ENCODE peak calls at places on chromosomes 7 and 10, in six cellular contexts. One of them, this sample, is unnamed.

GRCh38 chr7:121219031-121219430 is 109.8 kb upstream of the WNT16 start:
- DNase-seq in H1: no peak
- DNase-seq in A549: no peak
- DNase-seq in HepG2: no peak
- DNase-seq in SK-N-SH: no peak
- DNase-seq in GM12878: no peak
- DNase-seq in this sample: no peak

GRCh38 chr7:14197280-14197679 is 207.8 kb upstream of the ETV1 start:
- DNase-seq in H1: no peak
- DNase-seq in A549: no peak
- DNase-seq in HepG2: no peak
- DNase-seq in SK-N-SH: no peak
- DNase-seq in GM12878: no peak
- DNase-seq in this sample: no peak

GRCh38 chr10:21260060-21260792 is 265.3 kb downstream of the SKIDA1 start:
- DNase-seq in H1: no peak
- DNase-seq in A549: no peak
- DNase-seq in HepG2: no peak
- DNase-seq in SK-N-SH: no peak
- DNase-seq in GM12878: no peak
- DNase-seq in this sample: no peak

GRCh38 chr10:102150970-102151773 is 1.0 kb upstream of the NOLC1 start:
- DNase-seq in H1: no peak
- DNase-seq in A549: peak
- DNase-seq in HepG2: peak
- DNase-seq in SK-N-SH: no peak
- DNase-seq in GM12878: no peak
- DNase-seq in this sample: no peak

GRCh38 chr10:59090804-59091203 is 85.6 kb upstream of the PHYHIPL start:
- DNase-seq in H1: no peak
- DNase-seq in A549: no peak
- DNase-seq in HepG2: no peak
- DNase-seq in SK-N-SH: no peak
- DNase-seq in GM12878: no peak
- DNase-seq in this sample: no peak

GRCh38 chr7:122677149-122677548 is 21.8 kb downstream of the RNF133 start:
- DNase-seq in H1: no peak
- DNase-seq in A549: no peak
- DNase-seq in HepG2: no peak
- DNase-seq in SK-N-SH: no peak
- DNase-seq in GM12878: no peak
- DNase-seq in this sample: no peak

GRCh38 chr10:124179308-124180043 is 86.1 kb upstream of the CHST15 start:
- DNase-seq in H1: peak
- DNase-seq in A549: no peak
- DNase-seq in HepG2: no peak
- DNase-seq in SK-N-SH: no peak
- DNase-seq in GM12878: no peak
- DNase-seq in this sample: no peak

GRCh38 chr10:69338133-69338456 is 59.8 kb downstream of the HK1 start:
- DNase-seq in H1: no peak
- DNase-seq in A549: no peak
- DNase-seq in HepG2: no peak
- DNase-seq in SK-N-SH: peak
- DNase-seq in GM12878: no peak
- DNase-seq in this sample: no peak

GRCh38 chr7:134419875-134420274 is 39.0 kb downstream of the AKR1B1 start:
- DNase-seq in H1: no peak
- DNase-seq in A549: no peak
- DNase-seq in HepG2: no peak
- DNase-seq in SK-N-SH: no peak
- DNase-seq in GM12878: no peak
- DNase-seq in this sample: no peak

GRCh38 chr7:156773966-156774365 is 119.0 kb downstream of the LMBR1 start:
- DNase-seq in H1: no peak
- DNase-seq in A549: no peak
- DNase-seq in HepG2: no peak
- DNase-seq in SK-N-SH: no peak
- DNase-seq in GM12878: no peak
- DNase-seq in this sample: no peak

GRCh38 chr10:119477444-119477843 is 65.1 kb downstream of the RGS10 start:
- DNase-seq in H1: no peak
- DNase-seq in A549: no peak
- DNase-seq in HepG2: no peak
- DNase-seq in SK-N-SH: no peak
- DNase-seq in GM12878: peak
- DNase-seq in this sample: no peak

GRCh38 chr7:24967696-24968095 is 12.3 kb downstream of the OSBPL3 start:
- DNase-seq in H1: no peak
- DNase-seq in A549: no peak
- DNase-seq in HepG2: no peak
- DNase-seq in SK-N-SH: no peak
- DNase-seq in GM12878: no peak
- DNase-seq in this sample: no peak

GRCh38 chr10:69061305-69062161 is 26.4 kb upstream of the SRGN start:
- DNase-seq in H1: no peak
- DNase-seq in A549: peak
- DNase-seq in HepG2: peak
- DNase-seq in SK-N-SH: peak
- DNase-seq in GM12878: no peak
- DNase-seq in this sample: peak

GRCh38 chr7:50356212-50356944 is 51.9 kb downstream of the IKZF1 start:
- DNase-seq in H1: no peak
- DNase-seq in A549: no peak
- DNase-seq in HepG2: no peak
- DNase-seq in SK-N-SH: no peak
- DNase-seq in GM12878: no peak
- DNase-seq in this sample: peak

GRCh38 chr7:78175744-78176143 is 377.2 kb downstream of the PHTF2 start:
- DNase-seq in H1: no peak
- DNase-seq in A549: no peak
- DNase-seq in HepG2: no peak
- DNase-seq in SK-N-SH: no peak
- DNase-seq in GM12878: no peak
- DNase-seq in this sample: no peak

GRCh38 chr7:133502498-133502897 is 249.6 kb downstream of the EXOC4 start:
- DNase-seq in H1: no peak
- DNase-seq in A549: no peak
- DNase-seq in HepG2: no peak
- DNase-seq in SK-N-SH: no peak
- DNase-seq in GM12878: no peak
- DNase-seq in this sample: peak

GRCh38 chr7:38678342-38679054 is 47.3 kb upstream of the AMPH start:
- DNase-seq in H1: no peak
- DNase-seq in A549: no peak
- DNase-seq in HepG2: no peak
- DNase-seq in SK-N-SH: no peak
- DNase-seq in GM12878: no peak
- DNase-seq in this sample: no peak

GRCh38 chr10:102645388-102645740 is 1.1 kb downstream of the TRIM8 start:
- DNase-seq in H1: no peak
- DNase-seq in A549: peak
- DNase-seq in HepG2: peak
- DNase-seq in SK-N-SH: peak
- DNase-seq in GM12878: no peak
- DNase-seq in this sample: no peak

DNA sequence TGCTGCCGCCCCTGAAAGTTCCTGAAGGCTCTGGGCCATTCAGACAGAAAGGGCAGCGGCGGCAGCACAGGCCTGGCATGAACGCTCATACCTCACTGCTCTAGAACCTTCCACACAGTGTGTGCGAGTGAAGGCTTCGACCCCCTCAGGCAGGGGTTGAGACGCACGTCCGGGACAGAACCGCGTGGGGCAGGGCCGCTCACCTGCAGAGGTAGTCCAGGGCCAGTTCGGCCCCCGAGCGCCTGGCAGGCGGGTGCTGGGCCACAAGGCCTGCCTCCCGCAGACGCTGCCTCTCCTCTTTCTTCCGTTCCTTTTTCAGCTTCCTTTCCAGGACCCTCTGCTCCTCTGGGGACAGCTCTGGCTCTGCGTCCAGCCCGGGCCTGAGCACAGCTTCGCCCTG is 26.8 kb downstream of the CYP2W1 start:
- DNase-seq in H1: no peak
- DNase-seq in A549: no peak
- DNase-seq in HepG2: no peak
- DNase-seq in SK-N-SH: no peak
- DNase-seq in GM12878: no peak
- DNase-seq in this sample: no peak
- TF ChIP-seq CHD2 in H1: no peak
- TF ChIP-seq CHD2 in A549: no peak
- TF ChIP-seq CHD2 in HepG2: no peak
- TF ChIP-seq CHD2 in SK-N-SH: no peak
- TF ChIP-seq CHD2 in GM12878: no peak
- TF ChIP-seq CHD2 in this sample: no peak

GRCh38 chr10:43082756-43083155 is 5.9 kb downstream of the RET start:
- DNase-seq in H1: no peak
- DNase-seq in A549: no peak
- DNase-seq in HepG2: no peak
- DNase-seq in SK-N-SH: no peak
- DNase-seq in GM12878: no peak
- DNase-seq in this sample: no peak
- TF ChIP-seq CHD2 in H1: no peak
- TF ChIP-seq CHD2 in A549: no peak
- TF ChIP-seq CHD2 in HepG2: no peak
- TF ChIP-seq CHD2 in SK-N-SH: no peak
- TF ChIP-seq CHD2 in GM12878: no peak
- TF ChIP-seq CHD2 in this sample: no peak

GRCh38 chr7:4174016-4174415 is 508.1 kb upstream of the FOXK1 start:
- DNase-seq in H1: no peak
- DNase-seq in A549: no peak
- DNase-seq in HepG2: no peak
- DNase-seq in SK-N-SH: no peak
- DNase-seq in GM12878: no peak
- DNase-seq in this sample: no peak

GRCh38 chr7:4174884-4175283 is 507.2 kb upstream of the FOXK1 start:
- DNase-seq in H1: no peak
- DNase-seq in A549: no peak
- DNase-seq in HepG2: no peak
- DNase-seq in SK-N-SH: no peak
- DNase-seq in GM12878: no peak
- DNase-seq in this sample: no peak

GRCh38 chr7:4174451-4174850 is 507.6 kb upstream of the FOXK1 start:
- DNase-seq in H1: no peak
- DNase-seq in A549: no peak
- DNase-seq in HepG2: no peak
- DNase-seq in SK-N-SH: no peak
- DNase-seq in GM12878: no peak
- DNase-seq in this sample: no peak

GRCh38 chr7:4172883-4173282 is 509.2 kb upstream of the FOXK1 start:
- DNase-seq in H1: no peak
- DNase-seq in A549: no peak
- DNase-seq in HepG2: no peak
- DNase-seq in SK-N-SH: no peak
- DNase-seq in GM12878: no peak
- DNase-seq in this sample: no peak

GRCh38 chr7:4173615-4174014 is 508.5 kb upstream of the FOXK1 start:
- DNase-seq in H1: no peak
- DNase-seq in A549: no peak
- DNase-seq in HepG2: no peak
- DNase-seq in SK-N-SH: no peak
- DNase-seq in GM12878: no peak
- DNase-seq in this sample: no peak
- TF ChIP-seq CHD2 in H1: no peak
- TF ChIP-seq CHD2 in A549: no peak
- TF ChIP-seq CHD2 in HepG2: no peak
- TF ChIP-seq CHD2 in SK-N-SH: no peak
- TF ChIP-seq CHD2 in GM12878: no peak
- TF ChIP-seq CHD2 in this sample: no peak

GRCh38 chr10:94133239-94133638 is 139.5 kb downstream of the PLCE1 start:
- DNase-seq in H1: no peak
- DNase-seq in A549: no peak
- DNase-seq in HepG2: no peak
- DNase-seq in SK-N-SH: peak
- DNase-seq in GM12878: no peak
- DNase-seq in this sample: no peak
- TF ChIP-seq CHD2 in H1: no peak
- TF ChIP-seq CHD2 in A549: no peak
- TF ChIP-seq CHD2 in HepG2: no peak
- TF ChIP-seq CHD2 in SK-N-SH: peak
- TF ChIP-seq CHD2 in GM12878: no peak
- TF ChIP-seq CHD2 in this sample: no peak

GRCh38 chr10:121155742-121156141 is 304.6 kb downstream of the WDR11 start:
- DNase-seq in H1: no peak
- DNase-seq in A549: no peak
- DNase-seq in HepG2: peak
- DNase-seq in SK-N-SH: no peak
- DNase-seq in GM12878: no peak
- DNase-seq in this sample: no peak
- TF ChIP-seq CHD2 in H1: no peak
- TF ChIP-seq CHD2 in A549: no peak
- TF ChIP-seq CHD2 in HepG2: no peak
- TF ChIP-seq CHD2 in SK-N-SH: no peak
- TF ChIP-seq CHD2 in GM12878: no peak
- TF ChIP-seq CHD2 in this sample: no peak

GRCh38 chr10:77628906-77629730 is 8.5 kb downstream of the KCNMA1 start:
- DNase-seq in H1: no peak
- DNase-seq in A549: no peak
- DNase-seq in HepG2: no peak
- DNase-seq in SK-N-SH: no peak
- DNase-seq in GM12878: no peak
- DNase-seq in this sample: no peak
- TF ChIP-seq CHD2 in H1: no peak
- TF ChIP-seq CHD2 in A549: no peak
- TF ChIP-seq CHD2 in HepG2: no peak
- TF ChIP-seq CHD2 in SK-N-SH: no peak
- TF ChIP-seq CHD2 in GM12878: no peak
- TF ChIP-seq CHD2 in this sample: no peak

GRCh38 chr10:35422236-35422635 is 85.9 kb downstream of the CCNY start:
- DNase-seq in H1: no peak
- DNase-seq in A549: no peak
- DNase-seq in HepG2: peak
- DNase-seq in SK-N-SH: no peak
- DNase-seq in GM12878: no peak
- DNase-seq in this sample: peak
- TF ChIP-seq CHD2 in H1: no peak
- TF ChIP-seq CHD2 in A549: no peak
- TF ChIP-seq CHD2 in HepG2: no peak
- TF ChIP-seq CHD2 in SK-N-SH: no peak
- TF ChIP-seq CHD2 in GM12878: no peak
- TF ChIP-seq CHD2 in this sample: no peak

GRCh38 chr7:102129636-102130370 is 156.9 kb upstream of the SH2B2 start:
- DNase-seq in H1: no peak
- DNase-seq in A549: no peak
- DNase-seq in HepG2: no peak
- DNase-seq in SK-N-SH: no peak
- DNase-seq in GM12878: no peak
- DNase-seq in this sample: no peak
- TF ChIP-seq CHD2 in H1: no peak
- TF ChIP-seq CHD2 in A549: no peak
- TF ChIP-seq CHD2 in HepG2: no peak
- TF ChIP-seq CHD2 in SK-N-SH: no peak
- TF ChIP-seq CHD2 in GM12878: no peak
- TF ChIP-seq CHD2 in this sample: no peak

This sample was measured in K562.